ENCODE peak calls at places on chromosomes 3 and 15, in seven cellular contexts. O is activated CD8-positive, alpha-beta memory T cell treated with anti-CD3 and anti-CD28 coated beads, Interleukin-2, amount 50 U/mL, for 48 hours; T is choroid plexus epithelial cell; B is Kasumi-1; L is colonic mucosa; E is T-cell; S is cardiac fibroblast. P is an unnamed sample.

GRCh38 chr15:27545494-27546255 is 553.4 kb downstream of the OCA2 start:
- DNase-seq in T (no peak), O (no peak), S (no peak), E (no peak), L (no peak), B (no peak), P (no peak)

GRCh38 chr3:88231207-88231606 is 81.4 kb downstream of the C3orf38 start:
- DNase-seq in B (no peak), L (no peak), T (peak; percentile 26), S (peak; percentile 20), O (no peak), E (no peak), P (no peak)

GRCh38 chr15:40087991-40088928 is 20.4 kb downstream of the BMF start:
- DNase-seq in E (no peak), B (no peak), L (no peak), T (peak; percentile 61), S (peak; percentile 19), O (no peak), P (no peak)

GRCh38 chr15:51366911-51367310 is 25.5 kb downstream of the GLDN start:
- DNase-seq in T (peak; percentile 80), E (no peak), L (peak; percentile 68), S (peak; percentile 84), O (no peak), B (no peak), P (no peak)

GRCh38 chr15:68783226-68784054 is 37.3 kb downstream of the ANP32A start:
- DNase-seq in O (peak; percentile 77), L (peak; percentile 53), E (peak; percentile 63), T (peak; percentile 38), B (peak; percentile 42), S (no peak), P (peak; percentile 77)

GRCh38 chr3:43674345-43675085 is 16.2 kb upstream of the ABHD5 start:
- DNase-seq in O (no peak), S (no peak), T (no peak), B (no peak), E (no peak), L (no peak), P (no peak)

GRCh38 chr3:132538072-132538471 is 59.0 kb upstream of the ACKR4 start:
- DNase-seq in B (no peak), E (no peak), T (no peak), O (no peak), L (no peak), S (no peak), P (no peak)

GRCh38 chr3:179071569-179072397 is at the start of gene ZMAT3:
- DNase-seq in L (peak; percentile 90), O (peak; percentile 90), T (peak; percentile 88), B (peak; percentile 78), S (peak; percentile 81), E (peak; percentile 79), P (peak; percentile 85)

GRCh38 chr3:72487946-72488735 is 360.1 kb downstream of the SHQ1 start:
- DNase-seq in T (peak; percentile 76), L (no peak), E (no peak), B (no peak), S (peak; percentile 38), O (no peak), P (no peak)

GRCh38 chr15:37134699-37135131 is 34.4 kb upstream of the MEIS2 start:
- DNase-seq in T (peak; percentile 67), E (no peak), L (no peak), O (no peak), S (peak; percentile 73), B (peak; percentile 10), P (no peak)

GRCh38 chr3:71547254-71548198 is 36.0 kb downstream of the FOXP1 start:
- DNase-seq in T (peak; percentile 82), E (no peak), B (peak; percentile 72), O (no peak), S (peak; percentile 49), L (no peak), P (no peak)

GRCh38 chr3:55622116-55622515 is 135.0 kb upstream of the WNT5A start:
- DNase-seq in T (peak; percentile 59), E (no peak), S (peak; percentile 43), L (no peak), B (no peak), O (no peak), P (no peak)

GRCh38 chr15:36982441-36982840 is 117.9 kb downstream of the MEIS2 start:
- DNase-seq in B (no peak), O (no peak), L (no peak), T (peak; percentile 36), S (peak; percentile 31), E (no peak), P (no peak)